ENCODE peak calls at places on chromosomes 16 and 17, in five cellular contexts. L, J, V, C and U are unnamed samples.

GRCh38 chr17:1490643-1491405 is 1.7 kb downstream of the MYO1C start:
- DNase-seq in C (no peak), V (peak; percentile 80), L (peak; percentile 65), J (peak; percentile 48), U (peak; percentile 26)

GRCh38 chr17:15999974-16000827 is 577 bp downstream of the TTC19 start:
- DNase-seq in C (no peak), L (no peak), J (peak; percentile 33), V (peak; percentile 73), U (peak; percentile 50)

GRCh38 chr17:66564992-66565465 is 262.6 kb downstream of the PRKCA start:
- DNase-seq in C (no peak), V (peak; percentile 85), L (no peak), J (peak; percentile 65), U (peak; percentile 74)

GRCh38 chr16:52597772-52598483 is 51.0 kb upstream of the TOX3 start:
- DNase-seq in V (peak; percentile 77), J (no peak), L (no peak), C (no peak), U (no peak)

GRCh38 chr16:63061319-63061718 is 1025.1 kb upstream of the CDH8 start:
- DNase-seq in J (no peak), C (no peak), V (peak; percentile 14), L (no peak), U (no peak)

GRCh38 chr16:55668337-55669281 is 12.8 kb downstream of the SLC6A2 start:
- DNase-seq in C (no peak), V (peak; percentile 59), J (peak; percentile 26), L (no peak), U (no peak)

GRCh38 chr16:67216612-67217490 is 10.1 kb upstream of the TMEM208 start:
- DNase-seq in L (peak; percentile 69), V (no peak), J (no peak), C (no peak), U (peak; percentile 26)

GRCh38 chr17:49913226-49914095 is 55.5 kb upstream of the DLX4 start:
- DNase-seq in L (peak; percentile 71), V (no peak), C (no peak), J (peak; percentile 86), U (peak; percentile 32)

GRCh38 chr17:1053661-1054360 is 56.9 kb downstream of the TIMM22 start:
- DNase-seq in L (no peak), V (no peak), C (no peak), J (no peak), U (no peak)

GRCh38 chr16:54750249-54750648 is 180.4 kb upstream of the IRX5 start:
- DNase-seq in C (no peak), V (no peak), L (no peak), J (no peak), U (no peak)

GRCh38 chr16:59566446-59566845 is 832.3 kb upstream of the GOT2 start:
- DNase-seq in V (no peak), L (no peak), C (no peak), J (no peak), U (no peak)

GRCh38 chr17:82949984-82950383 is 110.2 kb upstream of the ZNF750 start:
- DNase-seq in L (no peak), J (no peak), C (no peak), V (no peak), U (no peak)

GRCh38 chr16:10971560-10971961 is 27.2 kb downstream of the CLEC16A start:
- DNase-seq in V (peak; percentile 91), C (peak; percentile 88), J (peak; percentile 90), L (peak; percentile 40), U (peak; percentile 96)

GRCh38 chr16:55146939-55147338 is 177.1 kb upstream of the IRX6 start:
- DNase-seq in V (no peak), C (no peak), J (no peak), L (no peak), U (no peak)

GRCh38 chr16:70342016-70342415 is 4.7 kb upstream of the DDX19A start:
- DNase-seq in L (no peak), C (no peak), V (peak; percentile 37), J (no peak), U (no peak)

GRCh38 chr17:38701504-38702165 is 3.4 kb upstream of the MLLT6 start:
- DNase-seq in C (no peak), L (peak; percentile 50), J (peak; percentile 33), V (peak; percentile 38), U (peak; percentile 41)

GRCh38 chr17:56785396-56785795 is 48.3 kb downstream of the C17orf67 start:
- DNase-seq in L (no peak), J (peak; percentile 51), C (no peak), V (no peak), U (no peak)

DNA sequence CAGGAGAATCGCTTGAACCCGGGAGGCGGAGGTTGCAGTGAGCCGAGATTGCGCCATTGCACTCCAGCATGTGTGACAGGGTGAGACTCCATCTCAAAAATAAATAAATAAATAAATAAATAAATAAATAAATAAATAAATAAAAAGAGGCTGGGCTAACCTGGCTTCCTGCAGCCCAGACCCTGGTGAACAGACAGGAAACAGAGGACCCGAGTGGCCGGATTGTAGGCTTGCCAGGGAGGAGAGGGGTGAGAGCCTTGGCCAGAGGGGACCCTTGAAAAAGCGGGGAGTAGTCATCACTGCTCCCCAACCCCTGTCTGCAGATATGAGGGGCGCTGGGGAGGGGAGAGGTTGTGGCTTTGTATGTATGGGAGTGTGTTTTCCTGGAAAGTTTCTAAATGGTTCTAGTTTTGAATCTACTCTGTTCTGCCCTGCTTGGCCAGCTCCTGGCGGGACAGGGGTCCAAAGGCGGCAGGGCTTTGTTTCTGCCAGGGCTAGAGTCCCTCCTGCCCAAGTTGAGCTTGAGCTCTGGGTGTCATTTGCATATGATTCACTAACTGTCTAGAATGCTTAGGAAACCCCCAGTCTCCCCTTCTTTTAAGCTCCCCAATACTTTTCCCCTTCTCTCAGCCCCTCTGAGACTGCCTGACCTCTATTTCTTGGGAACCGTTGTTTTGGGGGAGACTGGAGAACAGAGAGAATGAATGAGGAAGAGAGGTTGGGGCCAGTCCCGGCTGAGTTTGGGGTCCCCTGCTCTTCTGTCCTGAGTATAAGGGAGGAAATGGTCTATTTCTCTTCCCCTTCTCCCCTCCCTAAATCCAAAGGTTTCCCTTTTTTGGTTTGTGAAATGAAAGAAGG is 16.4 kb downstream of the RARA start:
- DNase-seq in L (no peak), J (no peak), V (no peak), C (no peak), U (no peak)
- H3K4me3 ChIP-seq in L (no peak overlapping the region), J (no peak overlapping the region), V (no peak overlapping the region), C (no peak overlapping the region), U (no peak overlapping the region)

GRCh38 chr16:84862804-84863484 is 43.2 kb downstream of the CRISPLD2 start:
- DNase-seq in J (no peak), L (no peak), C (no peak), V (no peak), U (peak; percentile 57)

GRCh38 chr16:84863485-84863814 is 43.7 kb downstream of the CRISPLD2 start:
- DNase-seq in J (no peak), L (no peak), V (no peak), C (no peak), U (no peak)

GRCh38 chr16:84861671-84862070 is 41.9 kb downstream of the CRISPLD2 start:
- DNase-seq in V (no peak), J (no peak), L (no peak), C (no peak), U (no peak)

GRCh38 chr16:84859681-84860080 is 39.9 kb downstream of the CRISPLD2 start:
- DNase-seq in C (no peak), L (no peak), J (no peak), V (no peak), U (no peak)

GRCh38 chr16:84860383-84860782 is 40.6 kb downstream of the CRISPLD2 start:
- DNase-seq in J (no peak), V (no peak), L (no peak), C (no peak), U (no peak)
- TF ChIP-seq CTCF in J (no peak), V (no peak), L (no peak), C (no peak), U (no peak)

GRCh38 chr17:17959520-17960361 is 12.5 kb downstream of the TOM1L2 start:
- DNase-seq in C (no peak), J (peak; percentile 45), L (no peak), V (no peak), U (peak; percentile 62)
- H3K4me3 ChIP-seq in C (peak overlapping the region; percentile 51), J (no peak overlapping the region), L (no peak overlapping the region), V (no peak overlapping the region), U (peak overlapping the region; percentile 44)

DNA sequence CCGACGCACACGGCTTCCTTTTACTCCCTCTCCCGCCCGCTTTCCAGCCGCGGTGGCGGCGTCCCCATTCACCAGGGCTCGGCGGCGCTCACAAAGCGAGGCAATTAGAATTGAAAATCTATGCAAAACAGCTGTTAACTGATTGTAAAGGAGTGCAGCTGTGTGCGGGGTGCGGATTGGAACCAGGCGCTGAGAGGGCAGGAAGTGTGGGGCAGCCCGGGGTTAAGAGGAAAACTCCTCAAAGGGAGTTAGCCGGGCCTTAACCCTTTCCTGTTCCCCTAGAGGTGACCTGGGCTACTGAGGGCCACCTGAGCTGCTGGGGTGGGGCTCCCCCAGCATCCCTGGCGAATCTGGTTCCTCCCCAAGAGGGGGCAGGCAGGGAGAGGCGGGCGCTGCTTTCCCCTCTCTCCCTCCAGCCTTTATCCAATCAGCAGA is 5.8 kb upstream of the GSE1 start:
- DNase-seq in V (peak; percentile 95), C (no peak), J (no peak), L (peak; percentile 54), U (no peak)
- TF ChIP-seq CTCF in V (peak; percentile 30), C (no peak), J (no peak), L (peak; percentile 54), U (no peak)